ENCODE peak calls at places on chromosome 11, in seven cellular contexts. E is fibroblast of lung, I is BJ, Z is brain microvascular endothelial cell, L is IMR-90, K is ascending aorta, M is neural progenitor cell. P is an unnamed sample. For H3K36me3, the result is how much of the 10 kb centered on the place peaks cover.

GRCh38 chr11:118175031-118175531 is 1.4 kb downstream of the SCN2B start:
- DNase-seq in E (peak), I (no peak), Z (no peak), L (peak), K (no peak), M (no peak), P (peak)

GRCh38 chr11:41714101-41714500 is 254.6 kb upstream of the LRRC4C start:
- DNase-seq in E (peak), I (no peak), Z (no peak), L (no peak), K (no peak), M (no peak), P (no peak)

GRCh38 chr11:2212411-2213251 is 41.0 kb upstream of the TH start:
- DNase-seq in E (no peak), I (no peak), Z (no peak), L (no peak), K (peak), M (no peak), P (no peak)

GRCh38 chr11:67083786-67084366 is 27.2 kb downstream of the RHOD start:
- DNase-seq in E (no peak), I (no peak), Z (no peak), L (no peak), K (no peak), M (no peak), P (no peak)

GRCh38 chr11:1705121-1706052 is 8.4 kb downstream of the KRTAP5-6 start:
- DNase-seq in E (peak), I (no peak), Z (no peak), L (no peak), K (peak), M (no peak), P (peak)

GRCh38 chr11:67680701-67681472 is 6.5 kb upstream of the ALDH3B2 start:
- DNase-seq in E (no peak), I (no peak), Z (no peak), L (no peak), K (no peak), M (no peak), P (no peak)

GRCh38 chr11:111975076-111975806 is 38.1 kb downstream of the DIXDC1 start:
- DNase-seq in E (no peak), I (no peak), Z (no peak), L (no peak), K (no peak), M (no peak), P (no peak)

GRCh38 chr11:112806876-112807275 is 154.3 kb upstream of the NCAM1 start:
- DNase-seq in E (no peak), I (no peak), Z (no peak), L (no peak), K (no peak), M (no peak), P (peak)

GRCh38 chr11:116642481-116642880 is 130.3 kb downstream of the BUD13 start:
- DNase-seq in E (no peak), I (no peak), Z (no peak), L (no peak), K (no peak), M (no peak), P (no peak)

DNA sequence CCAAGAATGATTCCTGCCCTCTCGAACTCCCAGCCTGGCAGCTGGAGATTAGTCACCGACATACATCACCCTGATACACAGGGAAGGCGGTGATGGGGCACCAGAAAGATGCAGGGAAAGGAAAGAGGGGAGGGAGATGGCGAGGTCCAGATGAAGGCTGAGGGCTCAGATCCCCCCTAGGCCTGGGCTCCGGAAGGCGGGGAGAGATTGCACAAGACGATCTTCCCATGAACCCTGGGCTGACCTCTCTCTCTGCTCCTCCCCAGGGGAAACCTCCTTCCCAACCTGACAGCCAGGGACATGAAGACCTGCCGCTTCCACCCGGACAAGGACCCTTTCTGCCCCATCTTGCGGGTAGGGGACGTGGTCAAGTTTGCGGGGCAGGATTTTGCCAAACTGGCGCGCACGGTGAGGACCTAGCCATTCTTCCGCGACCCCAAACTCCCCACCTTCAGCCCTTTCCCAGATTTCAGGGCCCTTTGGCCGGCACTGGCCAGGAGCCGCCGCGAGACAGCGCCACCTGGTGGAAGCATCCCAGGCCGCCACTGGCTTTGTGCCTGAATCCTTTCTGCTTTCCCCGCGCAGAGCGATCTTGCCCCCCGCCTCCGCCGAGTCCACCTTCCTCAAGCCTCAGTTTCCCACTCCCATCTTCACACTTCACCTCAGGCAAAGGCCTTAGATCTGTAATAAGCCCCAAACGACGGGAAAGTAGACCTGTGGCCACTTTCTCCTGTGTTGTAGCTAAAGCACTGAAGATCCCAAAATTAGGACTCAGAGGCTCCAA is 11.5 kb downstream of the P2RX3 start:
- DNase-seq in E (peak), I (no peak), Z (no peak), L (peak), K (peak), M (peak), P (no peak)
- H3K4me3 ChIP-seq in E (no peak), I (no peak), Z (peak), L (no peak), K (no peak), M (no peak), P (no peak)

GRCh38 chr11:16604784-16605439 is 133.5 kb upstream of the C11orf58 start:
- DNase-seq in E (peak), I (no peak), Z (peak), L (peak), K (peak), M (peak), P (peak)
- TF ChIP-seq CTCF in E (no peak), I (no peak), Z (no peak), L (no peak), K (no peak), M (no peak), P (no peak)

GRCh38 chr11:134414036-134414731 is 2.1 kb upstream of the B3GAT1 start:
- DNase-seq in E (no peak), I (no peak), Z (no peak), L (no peak), K (no peak), M (peak), P (no peak)

GRCh38 chr11:134414772-134415765 is 3.0 kb upstream of the B3GAT1 start:
- DNase-seq in E (no peak), I (no peak), Z (no peak), L (no peak), K (no peak), M (peak), P (no peak)

GRCh38 chr11:134413334-134414035 is 1.4 kb upstream of the B3GAT1 start:
- DNase-seq in E (no peak), I (no peak), Z (no peak), L (no peak), K (no peak), M (peak), P (no peak)

GRCh38 chr11:134416726-134417125 is 4.7 kb upstream of the B3GAT1 start:
- DNase-seq in E (no peak), I (no peak), Z (no peak), L (no peak), K (no peak), M (no peak), P (no peak)

DNA sequence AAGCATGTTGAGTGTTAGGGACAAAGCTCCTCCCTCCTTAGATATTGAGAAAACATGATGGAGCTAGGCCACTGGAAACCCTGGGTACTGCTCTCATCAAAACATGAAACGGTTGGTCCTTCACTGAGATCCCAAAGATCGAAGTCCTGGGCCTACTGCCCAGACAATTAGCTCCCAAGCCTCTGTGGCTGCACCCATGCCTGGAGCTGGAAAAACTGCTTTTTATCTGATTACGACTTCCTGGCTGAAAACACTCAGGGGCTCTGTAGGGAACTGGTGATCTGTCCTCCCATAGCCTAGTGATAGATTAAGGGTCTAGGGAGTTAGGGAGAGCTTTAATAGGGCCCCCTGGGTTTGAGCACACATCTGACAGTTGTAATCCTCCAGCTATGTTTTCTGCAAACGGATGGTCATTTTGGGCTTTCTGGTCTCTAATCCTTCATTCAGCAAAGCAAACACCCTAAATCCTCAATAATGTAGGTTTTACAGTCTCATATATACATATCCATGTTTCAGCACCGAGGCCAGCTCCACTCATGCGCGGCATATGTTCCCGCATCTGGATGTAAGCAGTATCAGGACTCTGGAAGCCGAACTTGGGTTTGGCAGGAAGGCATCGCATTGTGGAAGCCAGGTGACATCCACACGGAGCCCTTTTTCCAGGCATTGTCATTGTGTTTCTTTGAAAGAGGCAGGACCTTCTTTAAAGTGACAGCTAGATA is 6.2 kb upstream of the B3GAT1 start:
- DNase-seq in E (no peak), I (no peak), Z (peak), L (peak), K (no peak), M (peak), P (peak)
- H3K36me3 ChIP-seq in E (under half), I (under half), Z (under half), L (under half), K (under half), M (under half), P (under half)

GRCh38 chr11:12815931-12816494 is 141.8 kb downstream of the TEAD1 start:
- DNase-seq in E (no peak), I (no peak), Z (no peak), L (no peak), K (no peak), M (no peak), P (no peak)
- H3K4me3 ChIP-seq in E (no peak), I (no peak), Z (no peak), L (no peak), K (no peak), M (no peak), P (no peak)

GRCh38 chr11:86205415-86206268 is 38.9 kb upstream of the EED start:
- DNase-seq in E (no peak), I (no peak), Z (no peak), L (no peak), K (no peak), M (no peak), P (no peak)
- TF ChIP-seq CTCF in E (no peak), I (no peak), Z (no peak), L (no peak), K (no peak), M (no peak), P (no peak)

GRCh38 chr11:47620836-47621378 is 21.5 kb downstream of the MTCH2 start:
- DNase-seq in E (no peak), I (no peak), Z (no peak), L (no peak), K (no peak), M (no peak), P (no peak)

GRCh38 chr11:47631473-47631872 is 10.9 kb downstream of the MTCH2 start:
- DNase-seq in E (no peak), I (no peak), Z (peak), L (peak), K (no peak), M (no peak), P (no peak)

GRCh38 chr11:47626234-47626633 is 16.1 kb downstream of the MTCH2 start:
- DNase-seq in E (no peak), I (no peak), Z (no peak), L (no peak), K (no peak), M (no peak), P (no peak)
- H3K36me3 ChIP-seq in E (under half), I (under half), Z (half or more), L (under half), K (half or more), M (under half), P (under half)

GRCh38 chr11:33910261-33910959 is 18.5 kb upstream of the LMO2 start:
- DNase-seq in E (peak), I (no peak), Z (no peak), L (no peak), K (no peak), M (no peak), P (no peak)
- H3K4me3 ChIP-seq in E (no peak), I (no peak), Z (no peak), L (no peak), K (no peak), M (no peak), P (no peak)

GRCh38 chr11:131504199-131504949 is 134.0 kb downstream of the NTM start:
- DNase-seq in E (peak), I (no peak), Z (no peak), L (no peak), K (no peak), M (peak), P (peak)
- TF ChIP-seq CTCF in E (no peak), I (no peak), Z (peak), L (no peak), K (no peak), M (peak), P (peak)

GRCh38 chr11:122796128-122796717 is 42.1 kb upstream of the CRTAM start:
- DNase-seq in E (no peak), I (no peak), Z (peak), L (peak), K (no peak), M (peak), P (peak)

GRCh38 chr11:122791836-122792235 is 46.5 kb upstream of the CRTAM start:
- DNase-seq in E (peak), I (no peak), Z (peak), L (peak), K (no peak), M (no peak), P (no peak)

GRCh38 chr11:122793500-122793899 is 44.8 kb upstream of the CRTAM start:
- DNase-seq in E (no peak), I (no peak), Z (no peak), L (peak), K (no peak), M (no peak), P (no peak)

GRCh38 chr11:122797651-122798050 is 40.6 kb upstream of the CRTAM start:
- DNase-seq in E (no peak), I (no peak), Z (no peak), L (no peak), K (no peak), M (no peak), P (no peak)

DNA sequence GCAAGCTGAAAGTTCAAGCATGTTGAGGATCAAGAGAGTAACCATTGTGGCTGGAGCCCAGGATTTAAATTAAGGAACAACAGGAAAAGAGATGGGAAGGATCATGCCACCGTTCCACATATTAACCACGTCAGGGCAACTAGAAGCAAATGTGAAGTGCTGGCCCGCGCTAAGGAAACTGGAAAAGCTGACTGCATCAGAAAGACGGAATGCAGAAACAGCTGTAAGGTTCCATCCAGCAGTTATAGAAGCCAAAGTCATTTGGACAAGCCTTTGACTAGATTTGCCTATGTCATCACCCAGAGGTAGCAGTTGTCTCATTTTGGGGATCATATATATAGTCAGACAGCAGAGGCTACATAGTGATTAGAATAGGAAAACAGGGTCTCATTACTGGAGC is 43.0 kb upstream of the CRTAM start:
- DNase-seq in E (no peak), I (no peak), Z (no peak), L (no peak), K (no peak), M (no peak), P (no peak)
- H3K36me3 ChIP-seq in E (under half), I (under half), Z (half or more), L (under half), K (under half), M (under half), P (under half)

GRCh38 chr11:87740968-87741367 is 434.3 kb downstream of the RAB38 start:
- DNase-seq in E (no peak), I (no peak), Z (no peak), L (no peak), K (no peak), M (no peak), P (no peak)

GRCh38 chr11:87743002-87743401 is 432.2 kb downstream of the RAB38 start:
- DNase-seq in E (no peak), I (no peak), Z (no peak), L (no peak), K (no peak), M (peak), P (no peak)

GRCh38 chr11:87739766-87740165 is 435.5 kb downstream of the RAB38 start:
- DNase-seq in E (peak), I (peak), Z (no peak), L (peak), K (no peak), M (no peak), P (no peak)

GRCh38 chr11:87736928-87737327 is 438.3 kb downstream of the RAB38 start:
- DNase-seq in E (no peak), I (no peak), Z (no peak), L (no peak), K (no peak), M (no peak), P (no peak)

DNA sequence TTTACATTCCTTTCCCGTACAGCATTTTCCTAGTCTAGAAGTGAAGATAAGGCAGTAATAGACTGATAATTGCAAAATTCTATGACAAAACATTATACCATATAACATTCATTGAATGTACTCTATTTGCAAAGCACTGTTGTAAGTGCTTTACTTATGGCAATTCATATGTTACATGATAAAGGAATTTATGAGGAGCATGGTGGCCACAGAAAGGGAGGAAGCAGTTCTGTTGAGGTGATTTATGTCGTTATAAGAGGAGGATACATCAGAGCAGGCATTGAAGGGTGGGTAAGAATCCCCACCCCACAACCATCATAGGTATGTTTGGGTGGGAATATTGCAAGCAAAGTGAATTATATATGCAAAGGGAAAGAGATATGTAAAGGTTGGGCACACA is 434.7 kb downstream of the RAB38 start:
- DNase-seq in E (peak), I (no peak), Z (no peak), L (no peak), K (no peak), M (no peak), P (no peak)
- H3K4me3 ChIP-seq in E (no peak), I (no peak), Z (no peak), L (no peak), K (no peak), M (no peak), P (no peak)

P was measured in bronchial epithelial cell.